ENCODE peak calls at places on chromosomes 13 and 19, in eight cellular contexts. V, A, M, D, P, J, X and H are unnamed samples.

GRCh38 chr13:51148952-51149573 is 38.0 kb upstream of the C13orf42 start:
- DNase-seq in A (no peak), P (peak), X (no peak), M (peak), V (no peak), D (peak), J (no peak), H (peak)

GRCh38 chr13:36965767-36966166 is 33.4 kb downstream of the ALG5 start:
- DNase-seq in X (no peak), V (no peak), J (no peak), M (no peak), A (no peak), P (peak), D (peak), H (peak)

GRCh38 chr19:2888739-2889224 is 11.9 kb upstream of the ZNF57 start:
- DNase-seq in J (no peak), X (no peak), P (no peak), D (no peak), A (peak), V (no peak), M (no peak), H (no peak)

GRCh38 chr13:41465215-41465907 is 8.0 kb downstream of the RGCC start:
- DNase-seq in V (peak), D (peak), P (peak), J (no peak), X (peak), M (no peak), A (peak), H (peak)

GRCh38 chr13:20303636-20304035 is 71.5 kb upstream of the GJB6 start:
- DNase-seq in A (no peak), J (no peak), P (no peak), D (no peak), V (no peak), M (no peak), X (no peak), H (no peak)

GRCh38 chr13:50566646-50567045 is 276.8 kb downstream of the DLEU7 start:
- DNase-seq in P (no peak), D (no peak), J (no peak), V (no peak), X (no peak), A (no peak), M (no peak), H (no peak)

GRCh38 chr13:98947925-98948324 is 29.9 kb downstream of the DOCK9 start:
- DNase-seq in P (no peak), A (no peak), X (no peak), V (no peak), J (no peak), D (no peak), M (no peak), H (peak)

GRCh38 chr13:74206061-74206561 is 71.9 kb upstream of the KLF12 start:
- DNase-seq in D (peak), A (no peak), J (no peak), X (no peak), V (no peak), P (peak), M (no peak), H (no peak)

GRCh38 chr19:7605490-7606222 is 10.0 kb downstream of the CAMSAP3 start:
- DNase-seq in V (no peak), X (no peak), A (no peak), P (peak), J (no peak), M (no peak), D (no peak), H (peak)

GRCh38 chr13:76293346-76293745 is 592.9 kb downstream of the KCTD12 start:
- DNase-seq in D (no peak), M (no peak), P (peak), J (no peak), A (no peak), V (no peak), X (no peak), H (peak)

GRCh38 chr19:7515091-7515470 is 822 bp upstream of the ZNF358 start:
- DNase-seq in X (peak), M (peak), J (peak), V (no peak), A (no peak), P (no peak), D (no peak), H (no peak)

GRCh38 chr19:10920781-10921180 is 7.7 kb downstream of the YIPF2 start:
- DNase-seq in P (no peak), J (no peak), D (no peak), A (no peak), M (no peak), X (no peak), V (no peak), H (no peak)

GRCh38 chr19:16417660-16418596 is 53.8 kb downstream of the EPS15L1 start:
- DNase-seq in M (peak), D (peak), P (peak), A (peak), V (peak), X (no peak), J (no peak), H (peak)

GRCh38 chr19:16421982-16422381 is 49.8 kb downstream of the EPS15L1 start:
- DNase-seq in A (no peak), M (no peak), D (no peak), V (no peak), P (no peak), J (no peak), X (no peak), H (no peak)

GRCh38 chr19:16420781-16421386 is 50.9 kb downstream of the EPS15L1 start:
- DNase-seq in A (peak), X (no peak), P (no peak), V (peak), D (no peak), M (peak), J (no peak), H (no peak)

GRCh38 chr19:16418597-16418962 is 53.2 kb downstream of the EPS15L1 start:
- DNase-seq in A (no peak), V (no peak), M (no peak), J (no peak), D (no peak), P (no peak), X (no peak), H (no peak)

DNA sequence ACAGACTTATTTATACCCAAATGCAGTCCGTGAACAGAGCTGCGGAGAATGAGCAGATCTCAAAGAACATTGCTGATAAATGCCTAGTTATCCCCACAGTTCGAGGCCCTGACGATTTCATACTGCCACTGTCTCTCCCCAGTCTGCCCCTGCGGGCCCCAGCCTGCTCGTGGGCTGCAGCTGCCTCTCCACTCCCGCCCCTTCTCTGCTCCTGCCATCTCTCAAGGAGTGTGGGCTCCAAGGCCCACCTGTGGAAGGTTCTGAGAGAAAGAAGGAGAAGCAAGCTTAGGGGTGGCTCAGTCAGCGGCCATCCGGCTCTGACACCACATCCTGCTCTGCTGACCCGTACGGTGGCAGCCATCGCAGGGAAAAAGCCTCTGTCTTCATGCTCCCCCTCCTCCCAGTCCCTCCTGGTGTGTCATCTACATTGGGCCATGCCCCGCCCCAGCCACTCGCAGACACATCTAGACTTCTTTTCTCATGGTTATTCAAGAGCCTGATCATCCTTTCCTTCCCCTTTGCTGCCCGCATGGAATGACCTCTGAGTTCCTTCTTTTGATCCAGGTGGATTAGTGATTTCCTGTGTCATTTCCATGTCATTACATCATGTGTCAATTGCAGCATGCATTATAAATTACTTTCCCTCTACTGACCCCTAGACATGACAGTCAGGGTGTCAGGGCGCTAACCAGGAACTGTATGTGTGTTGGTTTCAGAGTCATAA is 51.9 kb downstream of the EPS15L1 start:
- DNase-seq in M (no peak), X (no peak), P (no peak), J (no peak), D (no peak), V (no peak), A (no peak), H (peak)
- H3K27ac ChIP-seq in M (peak), X (no peak), P (peak), J (no peak), D (no peak), V (peak), A (peak), H (peak)

GRCh38 chr13:109390391-109390790 is 396.0 kb downstream of the IRS2 start:
- DNase-seq in X (no peak), P (no peak), D (no peak), J (no peak), A (no peak), V (no peak), M (no peak), H (no peak)

GRCh38 chr13:109389892-109390345 is 396.5 kb downstream of the IRS2 start:
- DNase-seq in M (no peak), A (no peak), X (no peak), J (no peak), V (no peak), D (no peak), P (peak), H (no peak)

GRCh38 chr13:109385161-109385560 is 401.2 kb downstream of the IRS2 start:
- DNase-seq in M (peak), P (peak), D (no peak), A (no peak), J (no peak), X (no peak), V (no peak), H (no peak)

GRCh38 chr13:109389456-109389855 is 396.9 kb downstream of the IRS2 start:
- DNase-seq in D (no peak), A (no peak), V (no peak), X (no peak), M (no peak), J (no peak), P (no peak), H (no peak)

GRCh38 chr13:109387438-109387837 is 398.9 kb downstream of the IRS2 start:
- DNase-seq in A (no peak), D (no peak), X (no peak), P (no peak), J (no peak), M (no peak), V (no peak), H (no peak)
- H3K27ac ChIP-seq in A (no peak), D (no peak), X (no peak), P (no peak), J (no peak), M (no peak), V (no peak), H (no peak)

GRCh38 chr19:18839465-18840287 is 7.9 kb downstream of the UPF1 start:
- DNase-seq in P (no peak), M (peak), A (no peak), V (no peak), X (no peak), D (no peak), J (no peak), H (peak)

GRCh38 chr19:18843960-18844359 is 12.2 kb downstream of the UPF1 start:
- DNase-seq in M (no peak), X (no peak), P (no peak), J (no peak), V (no peak), D (peak), A (no peak), H (no peak)

GRCh38 chr19:18842166-18842565 is 10.4 kb downstream of the UPF1 start:
- DNase-seq in M (no peak), D (no peak), P (peak), A (no peak), V (no peak), X (no peak), J (no peak), H (no peak)

GRCh38 chr19:18841400-18841799 is 9.6 kb downstream of the UPF1 start:
- DNase-seq in M (no peak), V (no peak), X (no peak), J (no peak), A (no peak), P (no peak), D (no peak), H (no peak)

GRCh38 chr19:18840288-18841260 is 8.8 kb downstream of the UPF1 start:
- DNase-seq in J (no peak), A (no peak), M (no peak), X (no peak), V (no peak), P (no peak), D (no peak), H (no peak)
- H3K27ac ChIP-seq in J (no peak), A (no peak), M (no peak), X (no peak), V (no peak), P (no peak), D (no peak), H (no peak)

GRCh38 chr19:42831221-42832019 is 48.1 kb downstream of the PSG1 start:
- DNase-seq in M (no peak), D (no peak), V (no peak), J (no peak), X (no peak), P (no peak), A (no peak), H (no peak)
- H3K27ac ChIP-seq in M (no peak), D (no peak), V (no peak), J (no peak), X (no peak), P (no peak), A (no peak), H (no peak)

GRCh38 chr13:110136660-110137585 is 170.0 kb downstream of the COL4A1 start:
- DNase-seq in J (no peak), A (no peak), D (no peak), V (no peak), X (no peak), M (no peak), P (no peak), H (no peak)
- H3K27ac ChIP-seq in J (peak), A (peak), D (no peak), V (peak), X (peak), M (no peak), P (no peak), H (no peak)

GRCh38 chr19:32811151-32811550 is 58.4 kb downstream of the SLC7A9 start:
- DNase-seq in V (no peak), A (no peak), J (no peak), D (no peak), M (no peak), P (no peak), X (no peak), H (no peak)

GRCh38 chr19:32810452-32810851 is 59.1 kb downstream of the SLC7A9 start:
- DNase-seq in A (no peak), P (no peak), J (no peak), V (no peak), M (no peak), X (no peak), D (no peak), H (no peak)

GRCh38 chr19:32812571-32812970 is 57.0 kb downstream of the SLC7A9 start:
- DNase-seq in M (no peak), P (no peak), J (no peak), X (no peak), A (no peak), V (no peak), D (no peak), H (no peak)

GRCh38 chr19:32814046-32814445 is 55.5 kb downstream of the SLC7A9 start:
- DNase-seq in J (no peak), P (no peak), X (no peak), A (no peak), M (no peak), D (no peak), V (no peak), H (no peak)

GRCh38 chr19:32812036-32812435 is 57.5 kb downstream of the SLC7A9 start:
- DNase-seq in X (no peak), A (no peak), M (no peak), P (no peak), D (no peak), J (no peak), V (no peak), H (no peak)
- H3K27ac ChIP-seq in X (no peak), A (no peak), M (no peak), P (no peak), D (no peak), J (no peak), V (no peak), H (no peak)

DNA sequence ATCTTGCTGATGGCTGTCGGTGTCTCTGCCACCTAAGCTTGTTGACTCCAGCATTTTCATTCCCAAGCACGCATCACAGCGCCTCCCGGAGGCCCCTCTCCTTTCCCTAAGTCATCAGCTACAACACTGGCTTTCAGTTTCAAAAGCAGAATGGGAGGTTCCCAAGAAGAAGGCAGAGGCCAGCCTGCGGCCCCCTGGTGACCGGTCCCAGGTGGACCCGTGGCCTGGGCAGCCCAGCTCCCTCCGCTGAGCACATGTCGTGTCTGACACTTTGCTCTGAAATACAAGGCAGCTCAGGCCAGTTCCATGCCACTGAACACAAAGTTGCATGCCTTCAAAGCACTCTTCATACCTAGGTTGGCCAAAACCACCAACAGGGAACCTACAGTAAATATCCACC is 8.5 kb downstream of the MLLT1 start:
- DNase-seq in M (no peak), J (no peak), P (no peak), V (no peak), D (no peak), X (no peak), A (no peak), H (peak)
- H3K27ac ChIP-seq in M (peak), J (peak), P (peak), V (peak), D (no peak), X (peak), A (peak), H (peak)

DNA sequence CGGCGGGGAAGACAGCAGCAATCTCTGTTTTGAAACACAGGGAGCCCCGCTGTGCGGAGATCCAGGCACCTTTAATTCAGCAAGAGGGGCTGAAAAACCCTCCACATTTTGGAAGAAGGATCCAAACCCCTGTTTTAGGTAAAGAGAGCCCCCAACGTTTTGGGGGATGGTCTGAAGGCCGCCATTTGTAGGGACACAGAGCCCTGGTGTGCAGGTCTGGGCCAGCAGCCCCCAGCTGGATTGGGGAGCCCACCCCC is 3.5 kb upstream of the HOOK2 start:
- DNase-seq in A (no peak), X (no peak), D (no peak), M (no peak), V (no peak), P (no peak), J (no peak), H (no peak)
- H3K27ac ChIP-seq in A (peak), X (peak), D (peak), M (peak), V (peak), P (peak), J (peak), H (peak)